ENCODE peak calls at places on chromosome 6, in seven cellular contexts. N, G, L, A, T, W and E are unnamed samples. For H3K36me3, the result is how much of the 10 kb centered on the place peaks cover.

GRCh38 chr6:113466526-113466925 is 390.6 kb upstream of the MARCKS start:
- DNase-seq in N (no peak), G (no peak), L (no peak), A (no peak), T (no peak), W (no peak), E (no peak)

GRCh38 chr6:113616875-113617274 is 240.3 kb upstream of the MARCKS start:
- DNase-seq in N (no peak), G (no peak), L (no peak), A (no peak), T (no peak), W (no peak), E (no peak)

GRCh38 chr6:105951322-105951721 is 134.8 kb upstream of the PRDM1 start:
- DNase-seq in N (no peak), G (no peak), L (no peak), A (no peak), T (no peak), W (no peak), E (no peak)

GRCh38 chr6:63923139-63923739 is 287.6 kb downstream of the PHF3 start:
- DNase-seq in N (no peak), G (no peak), L (no peak), A (peak), T (no peak), W (peak), E (no peak)

GRCh38 chr6:136103763-136104311 is 146.3 kb downstream of the MTFR2 start:
- DNase-seq in N (no peak), G (peak), L (peak), A (peak), T (no peak), W (no peak), E (no peak)

GRCh38 chr6:112717856-112718255 is 370.7 kb downstream of the RFPL4B start:
- DNase-seq in N (no peak), G (no peak), L (no peak), A (no peak), T (no peak), W (peak), E (no peak)

GRCh38 chr6:69105288-69105687 is 470.2 kb downstream of the ADGRB3 start:
- DNase-seq in N (no peak), G (peak), L (no peak), A (peak), T (no peak), W (no peak), E (no peak)

GRCh38 chr6:88183503-88183902 is 17.4 kb upstream of the CNR1 start:
- DNase-seq in N (no peak), G (no peak), L (no peak), A (no peak), T (no peak), W (no peak), E (no peak)

GRCh38 chr6:24064832-24065231 is 61.2 kb upstream of the NRSN1 start:
- DNase-seq in N (no peak), G (no peak), L (no peak), A (no peak), T (no peak), W (no peak), E (no peak)

GRCh38 chr6:3825331-3825831 is 23.8 kb upstream of the FAM50B start:
- DNase-seq in N (peak), G (no peak), L (peak), A (no peak), T (no peak), W (peak), E (no peak)
- TF ChIP-seq CTCF in N (peak), G (no peak), L (no peak), A (peak), T (no peak), W (peak), E (peak)

DNA sequence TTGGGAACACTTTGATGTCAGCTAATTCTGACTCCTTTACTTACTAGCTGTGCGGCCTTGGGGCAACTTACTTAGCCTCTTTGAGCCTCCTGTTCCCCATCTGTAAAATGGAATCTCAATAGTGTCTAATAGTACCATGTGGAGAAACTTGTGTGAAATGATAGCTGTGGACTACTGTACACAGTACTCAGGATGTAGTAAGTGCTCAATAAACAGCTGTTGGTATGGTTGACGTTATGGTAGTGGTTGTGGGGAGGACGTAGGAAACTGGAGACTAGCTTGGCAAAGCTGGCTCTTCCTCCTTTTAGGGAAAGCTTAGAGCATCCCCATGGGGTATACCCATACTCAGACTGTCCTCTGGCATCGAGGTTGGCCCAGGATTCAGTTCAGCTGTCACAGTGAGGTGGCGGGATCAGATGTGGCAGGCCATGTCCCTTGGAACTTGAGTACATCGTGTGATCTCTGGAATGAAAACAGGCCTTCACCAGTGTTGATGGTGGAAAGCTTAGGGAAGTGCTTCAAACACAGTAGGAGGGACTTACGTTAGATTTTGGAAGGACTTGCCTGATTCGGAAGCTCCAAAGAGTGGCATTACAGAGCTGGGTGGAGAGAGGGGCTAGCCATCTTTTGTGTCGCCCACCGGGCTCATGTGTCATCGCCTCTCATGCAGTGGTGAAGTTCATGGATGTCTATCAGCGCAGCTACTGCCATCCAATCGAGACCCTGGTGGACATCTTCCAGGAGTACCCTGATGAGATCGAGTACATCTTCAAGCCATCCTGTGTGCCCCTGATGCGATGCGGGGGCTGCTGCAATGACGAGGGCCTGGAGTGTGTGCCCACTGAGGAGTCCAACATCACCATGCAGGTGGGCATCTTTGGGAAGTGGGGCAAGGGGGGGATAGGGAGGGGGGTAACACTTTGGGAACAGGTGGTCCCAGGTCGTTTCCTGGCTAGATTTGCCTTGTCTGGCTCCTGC is 7.1 kb downstream of the VEGFA start:
- DNase-seq in N (no peak), G (peak), L (no peak), A (no peak), T (no peak), W (no peak), E (no peak)
- H3K36me3 ChIP-seq in N (half or more), G (half or more), L (under half), A (under half), T (under half), W (under half), E (under half)

GRCh38 chr6:167571550-167571949 is 246.7 kb downstream of the TTLL2 start:
- DNase-seq in N (no peak), G (peak), L (no peak), A (no peak), T (no peak), W (no peak), E (no peak)
- TF ChIP-seq CTCF in N (no peak), G (no peak), L (no peak), A (no peak), T (no peak), W (no peak), E (no peak)

GRCh38 chr6:3076320-3076719 is 8.0 kb downstream of the RIPK1 start:
- DNase-seq in N (no peak), G (no peak), L (no peak), A (no peak), T (no peak), W (no peak), E (no peak)

GRCh38 chr6:3077430-3077829 is 9.1 kb downstream of the RIPK1 start:
- DNase-seq in N (no peak), G (no peak), L (no peak), A (no peak), T (no peak), W (no peak), E (no peak)

GRCh38 chr6:3081965-3082364 is 13.7 kb downstream of the RIPK1 start:
- DNase-seq in N (no peak), G (no peak), L (no peak), A (no peak), T (no peak), W (no peak), E (no peak)

GRCh38 chr6:3075522-3076113 is 7.3 kb downstream of the RIPK1 start:
- DNase-seq in N (no peak), G (no peak), L (no peak), A (no peak), T (no peak), W (no peak), E (no peak)

GRCh38 chr6:3079700-3080099 is 11.4 kb downstream of the RIPK1 start:
- DNase-seq in N (no peak), G (no peak), L (no peak), A (no peak), T (no peak), W (no peak), E (no peak)
- H3K36me3 ChIP-seq in N (under half), G (half or more), L (under half), A (under half), T (under half), W (under half), E (under half)

GRCh38 chr6:139376054-139376355 is 1.6 kb upstream of the CITED2 start:
- DNase-seq in N (no peak), G (no peak), L (no peak), A (no peak), T (peak), W (peak), E (no peak)

GRCh38 chr6:139375239-139376053 is 998 bp upstream of the CITED2 start:
- DNase-seq in N (peak), G (peak), L (peak), A (peak), T (peak), W (peak), E (peak)

GRCh38 chr6:139374357-139375238 is at the start of gene CITED2:
- DNase-seq in N (peak), G (peak), L (peak), A (peak), T (peak), W (peak), E (no peak)

GRCh38 chr6:139378226-139378625 is 3.8 kb upstream of the CITED2 start:
- DNase-seq in N (no peak), G (no peak), L (no peak), A (no peak), T (no peak), W (no peak), E (no peak)

DNA sequence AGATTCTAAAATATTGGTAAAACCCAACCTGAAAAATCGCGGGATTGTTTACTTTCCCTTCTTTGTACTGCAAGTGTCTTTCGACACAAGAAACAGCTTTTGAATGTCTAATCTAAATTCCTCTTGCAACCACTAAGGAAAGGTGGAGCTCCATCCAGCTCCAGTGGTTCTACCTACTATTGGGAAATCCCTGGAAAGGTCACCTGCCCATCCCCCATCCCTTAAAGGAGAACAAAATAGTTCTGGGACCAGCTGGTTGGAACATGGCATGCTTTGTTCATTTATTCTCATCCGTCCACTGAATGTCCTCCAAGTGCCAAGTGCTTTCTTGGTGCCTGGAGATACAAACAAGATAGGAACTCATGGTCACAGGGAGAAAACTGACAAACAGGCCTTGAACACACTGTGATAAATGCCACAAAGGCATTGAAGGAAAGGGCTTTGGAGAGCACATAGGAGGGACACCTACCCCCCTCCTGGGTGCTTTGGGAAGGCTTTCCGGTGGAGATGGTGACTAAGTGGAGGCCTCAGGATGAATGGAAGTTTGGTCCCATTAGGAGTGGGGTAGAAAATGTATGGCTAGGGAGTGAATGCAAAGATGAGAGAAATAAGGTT is 2.3 kb upstream of the CITED2 start:
- DNase-seq in N (peak), G (peak), L (peak), A (no peak), T (no peak), W (peak), E (no peak)
- TF ChIP-seq CTCF in N (peak), G (peak), L (no peak), A (no peak), T (no peak), W (peak), E (peak)